ENCODE peak calls at places on chromosomes 16 and 17, in six cellular contexts. E is caudate nucleus; K is left ventricle myocardium inferior; I is effector CD4-positive, alpha-beta T cell; A is HCEC 1CT; O is hepatic stellate cell. T is an unnamed sample.

GRCh38 chr17:47797797-47798196 is 23.8 kb downstream of the OSBPL7 start:
- DNase-seq in E (no peak), K (no peak), I (no peak), A (no peak), O (no peak), T (no peak)

GRCh38 chr17:66964930-66965800 is 658 bp downstream of the CACNG4 start:
- DNase-seq in E (peak), K (no peak), I (no peak), A (no peak), O (no peak), T (no peak)

GRCh38 chr17:48052956-48053757 is 5.0 kb downstream of the NFE2L1 start:
- DNase-seq in E (peak), K (peak), I (no peak), A (no peak), O (peak), T (no peak)

GRCh38 chr17:78840530-78840779 is 159 bp downstream of the USP36 start:
- DNase-seq in E (no peak), K (no peak), I (no peak), A (no peak), O (no peak), T (no peak)

GRCh38 chr17:17814162-17815061 is 22.4 kb downstream of the SREBF1 start:
- DNase-seq in E (no peak), K (no peak), I (no peak), A (no peak), O (no peak), T (no peak)

GRCh38 chr16:19294156-19294649 is 8.7 kb downstream of the CLEC19A start:
- DNase-seq in E (peak), K (peak), I (no peak), A (peak), O (no peak), T (no peak)

GRCh38 chr17:65278050-65278819 is 141.1 kb downstream of the RGS9 start:
- DNase-seq in E (no peak), K (no peak), I (no peak), A (peak), O (peak), T (peak)

GRCh38 chr16:58451945-58452401 is 48.0 kb upstream of the NDRG4 start:
- DNase-seq in E (no peak), K (no peak), I (no peak), A (peak), O (no peak), T (no peak)

GRCh38 chr17:49013311-49014205 is 16.4 kb downstream of the IGF2BP1 start:
- DNase-seq in E (no peak), K (no peak), I (no peak), A (no peak), O (no peak), T (no peak)

GRCh38 chr16:19419691-19420060 is 2.0 kb downstream of the TMC5 start:
- DNase-seq in E (no peak), K (no peak), I (no peak), A (peak), O (no peak), T (no peak)

GRCh38 chr17:63702616-63703015 is 2.7 kb upstream of the LIMD2 start:
- DNase-seq in E (no peak), K (no peak), I (no peak), A (no peak), O (no peak), T (no peak)

GRCh38 chr17:72334205-72334604 is 213.4 kb downstream of the SOX9 start:
- DNase-seq in E (no peak), K (no peak), I (no peak), A (peak), O (peak), T (peak)

GRCh38 chr17:40313660-40314556 is 4.9 kb downstream of the RARA start:
- DNase-seq in E (no peak), K (no peak), I (no peak), A (no peak), O (no peak), T (peak)

GRCh38 chr17:56478836-56479447 is 114.6 kb upstream of the NOG start:
- DNase-seq in E (no peak), K (no peak), I (no peak), A (peak), O (peak), T (peak)

GRCh38 chr17:7782237-7782636 is 51.8 kb upstream of the KDM6B start:
- DNase-seq in E (no peak), K (no peak), I (no peak), A (peak), O (peak), T (peak)

GRCh38 chr16:10661236-10661635 is 33.5 kb downstream of the TEKT5 start:
- DNase-seq in E (no peak), K (no peak), I (no peak), A (no peak), O (no peak), T (no peak)

GRCh38 chr17:73029941-73030340 is 62.5 kb downstream of the SLC39A11 start:
- DNase-seq in E (no peak), K (no peak), I (no peak), A (no peak), O (no peak), T (no peak)

GRCh38 chr16:24988137-24988535 is 27.0 kb downstream of the ARHGAP17 start:
- DNase-seq in E (no peak), K (no peak), I (no peak), A (peak), O (no peak), T (no peak)

GRCh38 chr16:80974649-80975376 is 31.9 kb downstream of the CMC2 start:
- DNase-seq in E (no peak), K (no peak), I (no peak), A (peak), O (peak), T (no peak)

GRCh38 chr16:30582611-30583340 is 2.7 kb downstream of the ZNF785 start:
- DNase-seq in E (no peak), K (no peak), I (no peak), A (no peak), O (no peak), T (no peak)

GRCh38 chr16:28491970-28492474 is at the start of gene CLN3:
- DNase-seq in E (peak), K (peak), I (peak), A (peak), O (peak), T (peak)

GRCh38 chr16:4936181-4936990 is 562 bp downstream of the PPL start:
- DNase-seq in E (no peak), K (no peak), I (no peak), A (no peak), O (no peak), T (peak)

GRCh38 chr16:15052747-15053476 is 3.0 kb downstream of the NTAN1 start:
- DNase-seq in E (no peak), K (no peak), I (no peak), A (no peak), O (no peak), T (no peak)

GRCh38 chr17:58285422-58285810 is 4.7 kb upstream of the MPO start:
- DNase-seq in E (no peak), K (no peak), I (no peak), A (no peak), O (no peak), T (no peak)

GRCh38 chr16:88020513-88020885 is 69.3 kb downstream of the BANP start:
- DNase-seq in E (no peak), K (no peak), I (no peak), A (no peak), O (no peak), T (no peak)

GRCh38 chr16:78460428-78460827 is 361.0 kb downstream of the WWOX start:
- DNase-seq in E (no peak), K (no peak), I (no peak), A (no peak), O (no peak), T (no peak)

GRCh38 chr17:34098712-34099111 is 156.4 kb upstream of the CCL2 start:
- DNase-seq in E (peak), K (no peak), I (no peak), A (peak), O (no peak), T (no peak)

GRCh38 chr17:77505460-77505769 is 364.6 kb downstream of the SEC14L1 start:
- DNase-seq in E (no peak), K (no peak), I (no peak), A (no peak), O (no peak), T (no peak)

GRCh38 chr16:85535352-85536072 is 77.6 kb upstream of the GSE1 start:
- DNase-seq in E (no peak), K (no peak), I (no peak), A (no peak), O (no peak), T (no peak)

GRCh38 chr17:48241131-48241591 is 133.6 kb downstream of the SNX11 start:
- DNase-seq in E (no peak), K (peak), I (no peak), A (peak), O (peak), T (peak)

GRCh38 chr17:12548558-12548957 is 117.1 kb upstream of the MYOCD start:
- DNase-seq in E (no peak), K (no peak), I (no peak), A (no peak), O (no peak), T (no peak)